ENCODE peak calls at places on chromosomes 11 and 22, in nine cellular contexts. One of them, this sample, is unnamed. For H3K27me3, the result is how much of the 10 kb centered on the place peaks cover.

GRCh38 chr11:108886608-108887007 is 221.7 kb downstream of the DDX10 start:
- DNase-seq in endothelial cell of umbilical vein: peak
- DNase-seq in mammary epithelial cell: no peak
- DNase-seq in heart left ventricle: no peak
- DNase-seq in lower lobe of right lung: no peak
- DNase-seq in Panc1: no peak
- DNase-seq in adrenal gland: no peak
- DNase-seq in H1: no peak
- DNase-seq in BE2C: no peak
- DNase-seq in this sample: peak

GRCh38 chr11:118076754-118077281 is at the start of gene TMPRSS4:
- DNase-seq in endothelial cell of umbilical vein: no peak
- DNase-seq in mammary epithelial cell: peak
- DNase-seq in heart left ventricle: no peak
- DNase-seq in lower lobe of right lung: peak
- DNase-seq in Panc1: no peak
- DNase-seq in adrenal gland: no peak
- DNase-seq in H1: no peak
- DNase-seq in BE2C: no peak
- DNase-seq in this sample: no peak

GRCh38 chr11:11498195-11498594 is 123.6 kb downstream of the GALNT18 start:
- DNase-seq in endothelial cell of umbilical vein: no peak
- DNase-seq in mammary epithelial cell: no peak
- DNase-seq in heart left ventricle: no peak
- DNase-seq in lower lobe of right lung: no peak
- DNase-seq in Panc1: no peak
- DNase-seq in adrenal gland: no peak
- DNase-seq in H1: no peak
- DNase-seq in BE2C: no peak
- DNase-seq in this sample: no peak

GRCh38 chr11:94550513-94550912 is 6.8 kb downstream of the FUT4 start:
- DNase-seq in endothelial cell of umbilical vein: no peak
- DNase-seq in mammary epithelial cell: no peak
- DNase-seq in heart left ventricle: no peak
- DNase-seq in lower lobe of right lung: no peak
- DNase-seq in Panc1: no peak
- DNase-seq in adrenal gland: no peak
- DNase-seq in H1: no peak
- DNase-seq in BE2C: no peak
- DNase-seq in this sample: no peak

GRCh38 chr11:8814209-8814922 is 96.6 kb upstream of the AKIP1 start:
- DNase-seq in endothelial cell of umbilical vein: peak
- DNase-seq in mammary epithelial cell: peak
- DNase-seq in heart left ventricle: no peak
- DNase-seq in lower lobe of right lung: no peak
- DNase-seq in Panc1: no peak
- DNase-seq in adrenal gland: no peak
- DNase-seq in H1: no peak
- DNase-seq in BE2C: no peak
- DNase-seq in this sample: no peak

GRCh38 chr11:130675456-130675855 is 227.0 kb downstream of the ADAMTS15 start:
- DNase-seq in endothelial cell of umbilical vein: no peak
- DNase-seq in mammary epithelial cell: no peak
- DNase-seq in heart left ventricle: peak
- DNase-seq in lower lobe of right lung: no peak
- DNase-seq in Panc1: no peak
- DNase-seq in adrenal gland: peak
- DNase-seq in H1: no peak
- DNase-seq in BE2C: peak
- DNase-seq in this sample: peak

GRCh38 chr11:129985823-129986222 is 16.8 kb downstream of the PRDM10 start:
- DNase-seq in endothelial cell of umbilical vein: no peak
- DNase-seq in mammary epithelial cell: no peak
- DNase-seq in heart left ventricle: no peak
- DNase-seq in lower lobe of right lung: no peak
- DNase-seq in Panc1: no peak
- DNase-seq in adrenal gland: no peak
- DNase-seq in H1: no peak
- DNase-seq in BE2C: no peak
- DNase-seq in this sample: no peak

GRCh38 chr11:93890441-93891051 is 40.1 kb upstream of the VSTM5 start:
- DNase-seq in endothelial cell of umbilical vein: no peak
- DNase-seq in mammary epithelial cell: no peak
- DNase-seq in heart left ventricle: no peak
- DNase-seq in lower lobe of right lung: no peak
- DNase-seq in Panc1: no peak
- DNase-seq in adrenal gland: no peak
- DNase-seq in H1: no peak
- DNase-seq in BE2C: no peak
- DNase-seq in this sample: no peak

GRCh38 chr11:119373917-119374631 is 7.4 kb downstream of the USP2 start:
- DNase-seq in endothelial cell of umbilical vein: peak
- DNase-seq in mammary epithelial cell: peak
- DNase-seq in heart left ventricle: peak
- DNase-seq in lower lobe of right lung: no peak
- DNase-seq in Panc1: peak
- DNase-seq in adrenal gland: peak
- DNase-seq in H1: no peak
- DNase-seq in BE2C: peak
- DNase-seq in this sample: peak

GRCh38 chr11:64207247-64208085 is 945 bp downstream of the FERMT3 start:
- DNase-seq in endothelial cell of umbilical vein: peak
- DNase-seq in mammary epithelial cell: no peak
- DNase-seq in heart left ventricle: peak
- DNase-seq in lower lobe of right lung: peak
- DNase-seq in Panc1: no peak
- DNase-seq in adrenal gland: peak
- DNase-seq in H1: no peak
- DNase-seq in BE2C: peak
- DNase-seq in this sample: peak

GRCh38 chr22:48089601-48090331 is 1327.3 kb downstream of the TBC1D22A start:
- DNase-seq in endothelial cell of umbilical vein: no peak
- DNase-seq in mammary epithelial cell: no peak
- DNase-seq in heart left ventricle: peak
- DNase-seq in lower lobe of right lung: no peak
- DNase-seq in Panc1: no peak
- DNase-seq in adrenal gland: peak
- DNase-seq in H1: no peak
- DNase-seq in BE2C: no peak
- DNase-seq in this sample: peak

GRCh38 chr11:69644071-69644961 is 3.4 kb downstream of the CCND1 start:
- DNase-seq in endothelial cell of umbilical vein: peak
- DNase-seq in mammary epithelial cell: peak
- DNase-seq in heart left ventricle: peak
- DNase-seq in lower lobe of right lung: peak
- DNase-seq in Panc1: no peak
- DNase-seq in adrenal gland: peak
- DNase-seq in H1: no peak
- DNase-seq in BE2C: peak
- DNase-seq in this sample: peak

GRCh38 chr11:122033193-122033592 is 82.8 kb downstream of the BLID start:
- DNase-seq in endothelial cell of umbilical vein: no peak
- DNase-seq in mammary epithelial cell: no peak
- DNase-seq in heart left ventricle: no peak
- DNase-seq in lower lobe of right lung: no peak
- DNase-seq in Panc1: no peak
- DNase-seq in adrenal gland: no peak
- DNase-seq in H1: no peak
- DNase-seq in BE2C: no peak
- DNase-seq in this sample: no peak

GRCh38 chr11:61124574-61125309 is 22.5 kb downstream of the CD5 start:
- DNase-seq in endothelial cell of umbilical vein: no peak
- DNase-seq in mammary epithelial cell: no peak
- DNase-seq in heart left ventricle: no peak
- DNase-seq in lower lobe of right lung: no peak
- DNase-seq in Panc1: no peak
- DNase-seq in adrenal gland: no peak
- DNase-seq in H1: no peak
- DNase-seq in BE2C: no peak
- DNase-seq in this sample: no peak

GRCh38 chr11:119371067-119371601 is 10.4 kb downstream of the USP2 start:
- DNase-seq in endothelial cell of umbilical vein: no peak
- DNase-seq in mammary epithelial cell: no peak
- DNase-seq in heart left ventricle: no peak
- DNase-seq in lower lobe of right lung: no peak
- DNase-seq in Panc1: no peak
- DNase-seq in adrenal gland: no peak
- DNase-seq in H1: no peak
- DNase-seq in BE2C: no peak
- DNase-seq in this sample: no peak

GRCh38 chr11:45432910-45433309 is 146.8 kb upstream of the SYT13 start:
- DNase-seq in endothelial cell of umbilical vein: no peak
- DNase-seq in mammary epithelial cell: no peak
- DNase-seq in heart left ventricle: no peak
- DNase-seq in lower lobe of right lung: no peak
- DNase-seq in Panc1: no peak
- DNase-seq in adrenal gland: no peak
- DNase-seq in H1: no peak
- DNase-seq in BE2C: no peak
- DNase-seq in this sample: no peak
- H3K27me3 ChIP-seq in endothelial cell of umbilical vein: under half
- H3K27me3 ChIP-seq in mammary epithelial cell: under half
- H3K27me3 ChIP-seq in heart left ventricle: under half
- H3K27me3 ChIP-seq in lower lobe of right lung: under half
- H3K27me3 ChIP-seq in Panc1: under half
- H3K27me3 ChIP-seq in adrenal gland: under half
- H3K27me3 ChIP-seq in H1: under half
- H3K27me3 ChIP-seq in BE2C: under half
- H3K27me3 ChIP-seq in this sample: under half

DNA sequence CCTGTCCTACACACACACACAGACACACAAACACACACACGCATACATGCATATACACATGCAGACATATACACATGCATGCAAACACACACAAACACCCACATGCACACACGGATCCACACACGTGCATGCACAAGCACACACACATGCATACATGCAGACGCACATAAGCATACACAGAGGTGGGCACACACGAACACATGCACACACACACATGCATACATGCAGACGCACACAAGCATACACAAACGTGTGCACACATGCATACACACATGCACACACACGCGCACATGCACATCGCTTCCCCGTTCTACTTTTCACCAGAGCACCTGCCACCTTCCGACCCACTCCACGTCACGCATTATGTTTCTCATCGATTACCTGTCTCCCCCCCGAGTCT is 13.2 kb downstream of the PHF21B start:
- DNase-seq in endothelial cell of umbilical vein: no peak
- DNase-seq in mammary epithelial cell: no peak
- DNase-seq in heart left ventricle: no peak
- DNase-seq in lower lobe of right lung: no peak
- DNase-seq in Panc1: no peak
- DNase-seq in adrenal gland: no peak
- DNase-seq in H1: no peak
- DNase-seq in BE2C: no peak
- DNase-seq in this sample: no peak
- TF ChIP-seq CTCF in endothelial cell of umbilical vein: no peak
- TF ChIP-seq CTCF in mammary epithelial cell: no peak
- TF ChIP-seq CTCF in heart left ventricle: no peak
- TF ChIP-seq CTCF in lower lobe of right lung: no peak
- TF ChIP-seq CTCF in Panc1: no peak
- TF ChIP-seq CTCF in adrenal gland: no peak
- TF ChIP-seq CTCF in H1: no peak
- TF ChIP-seq CTCF in BE2C: no peak
- TF ChIP-seq CTCF in this sample: no peak

GRCh38 chr11:114297806-114298700 is 1.9 kb downstream of the NNMT start:
- DNase-seq in endothelial cell of umbilical vein: no peak
- DNase-seq in mammary epithelial cell: no peak
- DNase-seq in heart left ventricle: no peak
- DNase-seq in lower lobe of right lung: no peak
- DNase-seq in Panc1: no peak
- DNase-seq in adrenal gland: no peak
- DNase-seq in H1: no peak
- DNase-seq in BE2C: no peak
- DNase-seq in this sample: no peak
- H3K4me3 ChIP-seq in endothelial cell of umbilical vein: peak
- H3K4me3 ChIP-seq in mammary epithelial cell: peak
- H3K4me3 ChIP-seq in heart left ventricle: peak
- H3K4me3 ChIP-seq in lower lobe of right lung: peak
- H3K4me3 ChIP-seq in Panc1: no peak
- H3K4me3 ChIP-seq in adrenal gland: no peak
- H3K4me3 ChIP-seq in H1: no peak
- H3K4me3 ChIP-seq in BE2C: no peak
- H3K4me3 ChIP-seq in this sample: peak

GRCh38 chr11:17477361-17477760 is 716 bp upstream of the ABCC8 start:
- DNase-seq in endothelial cell of umbilical vein: no peak
- DNase-seq in mammary epithelial cell: no peak
- DNase-seq in heart left ventricle: no peak
- DNase-seq in lower lobe of right lung: no peak
- DNase-seq in Panc1: no peak
- DNase-seq in adrenal gland: no peak
- DNase-seq in H1: no peak
- DNase-seq in BE2C: no peak
- DNase-seq in this sample: no peak

GRCh38 chr11:17478064-17478463 is 1.4 kb upstream of the ABCC8 start:
- DNase-seq in endothelial cell of umbilical vein: no peak
- DNase-seq in mammary epithelial cell: no peak
- DNase-seq in heart left ventricle: no peak
- DNase-seq in lower lobe of right lung: no peak
- DNase-seq in Panc1: no peak
- DNase-seq in adrenal gland: no peak
- DNase-seq in H1: no peak
- DNase-seq in BE2C: no peak
- DNase-seq in this sample: no peak

GRCh38 chr11:17477084-17477333 is 364 bp upstream of the ABCC8 start:
- DNase-seq in endothelial cell of umbilical vein: no peak
- DNase-seq in mammary epithelial cell: no peak
- DNase-seq in heart left ventricle: no peak
- DNase-seq in lower lobe of right lung: no peak
- DNase-seq in Panc1: no peak
- DNase-seq in adrenal gland: no peak
- DNase-seq in H1: no peak
- DNase-seq in BE2C: no peak
- DNase-seq in this sample: no peak

GRCh38 chr11:17476317-17477083 is at the start of gene ABCC8:
- DNase-seq in endothelial cell of umbilical vein: no peak
- DNase-seq in mammary epithelial cell: peak
- DNase-seq in heart left ventricle: no peak
- DNase-seq in lower lobe of right lung: no peak
- DNase-seq in Panc1: no peak
- DNase-seq in adrenal gland: no peak
- DNase-seq in H1: no peak
- DNase-seq in BE2C: no peak
- DNase-seq in this sample: no peak

DNA sequence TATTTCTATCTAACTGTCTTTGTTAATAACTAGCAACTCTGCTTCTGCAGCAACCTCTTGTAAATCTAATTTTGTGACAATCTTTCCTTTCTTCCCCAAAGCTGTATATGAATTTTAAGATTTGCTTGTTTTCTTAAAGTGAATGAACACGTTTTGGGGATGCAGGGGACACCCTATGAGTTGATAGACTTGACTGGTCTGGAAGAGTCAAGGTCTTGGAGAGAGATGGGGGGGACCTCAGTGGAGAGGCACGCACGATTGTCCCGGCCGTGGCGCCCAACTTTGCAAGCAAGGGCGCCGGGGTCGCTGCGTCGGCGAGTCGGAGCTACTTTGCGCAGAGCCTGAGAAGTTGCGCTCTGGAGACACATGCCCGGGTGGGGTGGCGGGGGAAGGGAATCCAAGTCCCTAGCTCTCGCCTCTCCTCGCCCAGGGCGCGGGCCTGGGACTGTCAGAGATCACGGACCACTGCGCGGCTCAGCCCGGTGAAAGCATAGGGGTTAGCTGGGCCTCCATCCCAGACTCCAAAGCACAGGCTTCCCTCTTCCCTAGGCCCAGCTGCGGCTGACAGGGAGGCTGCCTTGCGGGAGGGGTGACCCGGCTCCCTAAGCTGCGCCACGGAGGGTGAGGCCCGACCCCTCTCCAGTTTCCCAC is 854 bp downstream of the ABCC8 start:
- DNase-seq in endothelial cell of umbilical vein: no peak
- DNase-seq in mammary epithelial cell: no peak
- DNase-seq in heart left ventricle: no peak
- DNase-seq in lower lobe of right lung: no peak
- DNase-seq in Panc1: no peak
- DNase-seq in adrenal gland: no peak
- DNase-seq in H1: no peak
- DNase-seq in BE2C: no peak
- DNase-seq in this sample: no peak
- H3K27me3 ChIP-seq in endothelial cell of umbilical vein: half or more
- H3K27me3 ChIP-seq in mammary epithelial cell: under half
- H3K27me3 ChIP-seq in heart left ventricle: under half
- H3K27me3 ChIP-seq in lower lobe of right lung: half or more
- H3K27me3 ChIP-seq in Panc1: under half
- H3K27me3 ChIP-seq in adrenal gland: under half
- H3K27me3 ChIP-seq in H1: half or more
- H3K27me3 ChIP-seq in BE2C: under half
- H3K27me3 ChIP-seq in this sample: half or more

This sample was measured in brain microvascular endothelial cell.